ENCODE peak calls at places on chromosomes 16 and 17, in ten cellular contexts. One of them, this sample, is unnamed.

GRCh38 chr17:17798010-17798556 is 38.7 kb downstream of the SREBF1 start:
- DNase-seq in stimulated activated CD4-positive, alpha-beta T cell treated with anti-CD3 and anti-CD28 coated beads, Interleukin-1b, Interleukin-23, amount 100 ng/mL, for 48 hours: no peak
- DNase-seq in WTC11: no peak
- DNase-seq in left kidney: no peak
- DNase-seq in left lung: no peak
- DNase-seq in AG08395: no peak
- DNase-seq in ELR: no peak
- DNase-seq in mesothelial cell of epicardium: no peak
- DNase-seq in heart left ventricle: no peak
- DNase-seq in activated effector memory CD4-positive, alpha-beta T cell treated with Interleukin-2 at 50 U/mL for 16 hours: no peak
- DNase-seq in this sample: no peak

GRCh38 chr17:42436401-42436800 is 13.3 kb upstream of the CAVIN1 start:
- DNase-seq in stimulated activated CD4-positive, alpha-beta T cell treated with anti-CD3 and anti-CD28 coated beads, Interleukin-1b, Interleukin-23, amount 100 ng/mL, for 48 hours: no peak
- DNase-seq in WTC11: no peak
- DNase-seq in left kidney: no peak
- DNase-seq in left lung: no peak
- DNase-seq in AG08395: peak; percentile 93
- DNase-seq in ELR: peak; percentile 87
- DNase-seq in mesothelial cell of epicardium: no peak
- DNase-seq in heart left ventricle: peak; percentile 60
- DNase-seq in activated effector memory CD4-positive, alpha-beta T cell treated with Interleukin-2 at 50 U/mL for 16 hours: no peak
- DNase-seq in this sample: no peak

GRCh38 chr17:17314501-17315071 is 11.4 kb downstream of the NT5M start:
- DNase-seq in stimulated activated CD4-positive, alpha-beta T cell treated with anti-CD3 and anti-CD28 coated beads, Interleukin-1b, Interleukin-23, amount 100 ng/mL, for 48 hours: no peak
- DNase-seq in WTC11: no peak
- DNase-seq in left kidney: no peak
- DNase-seq in left lung: no peak
- DNase-seq in AG08395: no peak
- DNase-seq in ELR: no peak
- DNase-seq in mesothelial cell of epicardium: no peak
- DNase-seq in heart left ventricle: no peak
- DNase-seq in activated effector memory CD4-positive, alpha-beta T cell treated with Interleukin-2 at 50 U/mL for 16 hours: no peak
- DNase-seq in this sample: no peak

GRCh38 chr17:80692931-80693467 is 148.4 kb downstream of the RPTOR start:
- DNase-seq in stimulated activated CD4-positive, alpha-beta T cell treated with anti-CD3 and anti-CD28 coated beads, Interleukin-1b, Interleukin-23, amount 100 ng/mL, for 48 hours: no peak
- DNase-seq in WTC11: no peak
- DNase-seq in left kidney: no peak
- DNase-seq in left lung: no peak
- DNase-seq in AG08395: no peak
- DNase-seq in ELR: no peak
- DNase-seq in mesothelial cell of epicardium: no peak
- DNase-seq in heart left ventricle: no peak
- DNase-seq in activated effector memory CD4-positive, alpha-beta T cell treated with Interleukin-2 at 50 U/mL for 16 hours: no peak
- DNase-seq in this sample: no peak

GRCh38 chr17:39553326-39553945 is 54.3 kb downstream of the NEUROD2 start:
- DNase-seq in stimulated activated CD4-positive, alpha-beta T cell treated with anti-CD3 and anti-CD28 coated beads, Interleukin-1b, Interleukin-23, amount 100 ng/mL, for 48 hours: no peak
- DNase-seq in WTC11: no peak
- DNase-seq in left kidney: no peak
- DNase-seq in left lung: no peak
- DNase-seq in AG08395: peak; percentile 52
- DNase-seq in ELR: peak; percentile 60
- DNase-seq in mesothelial cell of epicardium: no peak
- DNase-seq in heart left ventricle: no peak
- DNase-seq in activated effector memory CD4-positive, alpha-beta T cell treated with Interleukin-2 at 50 U/mL for 16 hours: no peak
- DNase-seq in this sample: no peak

GRCh38 chr17:1073241-1073962 is 76.5 kb downstream of the TIMM22 start:
- DNase-seq in stimulated activated CD4-positive, alpha-beta T cell treated with anti-CD3 and anti-CD28 coated beads, Interleukin-1b, Interleukin-23, amount 100 ng/mL, for 48 hours: no peak
- DNase-seq in WTC11: no peak
- DNase-seq in left kidney: no peak
- DNase-seq in left lung: no peak
- DNase-seq in AG08395: no peak
- DNase-seq in ELR: no peak
- DNase-seq in mesothelial cell of epicardium: no peak
- DNase-seq in heart left ventricle: peak; percentile 23
- DNase-seq in activated effector memory CD4-positive, alpha-beta T cell treated with Interleukin-2 at 50 U/mL for 16 hours: no peak
- DNase-seq in this sample: peak; percentile 1

GRCh38 chr16:10878644-10879498 is 1.9 kb downstream of the CIITA start:
- DNase-seq in stimulated activated CD4-positive, alpha-beta T cell treated with anti-CD3 and anti-CD28 coated beads, Interleukin-1b, Interleukin-23, amount 100 ng/mL, for 48 hours: no peak
- DNase-seq in WTC11: peak; percentile 26
- DNase-seq in left kidney: peak; percentile 84
- DNase-seq in left lung: peak; percentile 87
- DNase-seq in AG08395: peak; percentile 68
- DNase-seq in ELR: peak; percentile 56
- DNase-seq in mesothelial cell of epicardium: no peak
- DNase-seq in heart left ventricle: peak; percentile 50
- DNase-seq in activated effector memory CD4-positive, alpha-beta T cell treated with Interleukin-2 at 50 U/mL for 16 hours: no peak
- DNase-seq in this sample: no peak

GRCh38 chr16:65068151-65068740 is 53.6 kb downstream of the CDH11 start:
- DNase-seq in stimulated activated CD4-positive, alpha-beta T cell treated with anti-CD3 and anti-CD28 coated beads, Interleukin-1b, Interleukin-23, amount 100 ng/mL, for 48 hours: no peak
- DNase-seq in WTC11: no peak
- DNase-seq in left kidney: no peak
- DNase-seq in left lung: no peak
- DNase-seq in AG08395: peak; percentile 69
- DNase-seq in ELR: no peak
- DNase-seq in mesothelial cell of epicardium: no peak
- DNase-seq in heart left ventricle: no peak
- DNase-seq in activated effector memory CD4-positive, alpha-beta T cell treated with Interleukin-2 at 50 U/mL for 16 hours: no peak
- DNase-seq in this sample: no peak

GRCh38 chr16:31009120-31009519 is 1.3 kb downstream of the STX1B start:
- DNase-seq in stimulated activated CD4-positive, alpha-beta T cell treated with anti-CD3 and anti-CD28 coated beads, Interleukin-1b, Interleukin-23, amount 100 ng/mL, for 48 hours: no peak
- DNase-seq in WTC11: no peak
- DNase-seq in left kidney: no peak
- DNase-seq in left lung: no peak
- DNase-seq in AG08395: no peak
- DNase-seq in ELR: no peak
- DNase-seq in mesothelial cell of epicardium: no peak
- DNase-seq in heart left ventricle: no peak
- DNase-seq in activated effector memory CD4-positive, alpha-beta T cell treated with Interleukin-2 at 50 U/mL for 16 hours: no peak
- DNase-seq in this sample: no peak